ENCODE peak calls at places on chromosomes 7 and 10, in seven cellular contexts. One of them, this sample, is unnamed.

GRCh38 chr7:17660116-17660515 is 280.2 kb downstream of the SNX13 start:
- DNase-seq in stomach: no peak
- DNase-seq in NB4: no peak
- DNase-seq in right lobe of liver: no peak
- DNase-seq in fibroblast of lung: peak
- DNase-seq in IMR-90: peak
- DNase-seq in GM13977: no peak
- DNase-seq in this sample: no peak

GRCh38 chr10:42952931-42953683 is 123.8 kb upstream of the RET start:
- DNase-seq in stomach: peak
- DNase-seq in IMR-90: no peak
- DNase-seq in fibroblast of lung: no peak
- DNase-seq in NB4: no peak
- DNase-seq in GM13977: no peak
- DNase-seq in right lobe of liver: peak
- DNase-seq in this sample: no peak

GRCh38 chr10:94361161-94361794 is 1.5 kb downstream of the NOC3L start:
- DNase-seq in NB4: peak
- DNase-seq in GM13977: no peak
- DNase-seq in right lobe of liver: peak
- DNase-seq in stomach: peak
- DNase-seq in fibroblast of lung: peak
- DNase-seq in IMR-90: no peak
- DNase-seq in this sample: no peak

GRCh38 chr10:91294134-91294906 is 73.9 kb downstream of the PCGF5 start:
- DNase-seq in GM13977: no peak
- DNase-seq in NB4: no peak
- DNase-seq in right lobe of liver: no peak
- DNase-seq in IMR-90: no peak
- DNase-seq in stomach: no peak
- DNase-seq in fibroblast of lung: no peak
- DNase-seq in this sample: no peak

GRCh38 chr7:87934699-87935372 is 785 bp downstream of the ADAM22 start:
- DNase-seq in right lobe of liver: no peak
- DNase-seq in fibroblast of lung: peak
- DNase-seq in NB4: peak
- DNase-seq in stomach: no peak
- DNase-seq in IMR-90: no peak
- DNase-seq in GM13977: peak
- DNase-seq in this sample: peak

GRCh38 chr7:158308001-158308400 is 279.6 kb downstream of the PTPRN2 start:
- DNase-seq in NB4: no peak
- DNase-seq in right lobe of liver: no peak
- DNase-seq in IMR-90: no peak
- DNase-seq in GM13977: no peak
- DNase-seq in fibroblast of lung: no peak
- DNase-seq in stomach: no peak
- DNase-seq in this sample: no peak

GRCh38 chr7:149690688-149691446 is 82.5 kb downstream of the ZNF467 start:
- DNase-seq in NB4: peak
- DNase-seq in right lobe of liver: peak
- DNase-seq in stomach: no peak
- DNase-seq in GM13977: no peak
- DNase-seq in fibroblast of lung: peak
- DNase-seq in IMR-90: peak
- DNase-seq in this sample: no peak

GRCh38 chr7:39659356-39660013 is 36.1 kb downstream of the RALA start:
- DNase-seq in stomach: no peak
- DNase-seq in fibroblast of lung: no peak
- DNase-seq in IMR-90: peak
- DNase-seq in right lobe of liver: no peak
- DNase-seq in GM13977: no peak
- DNase-seq in NB4: no peak
- DNase-seq in this sample: no peak

GRCh38 chr7:128921866-128922440 is 11.4 kb upstream of the KCP start:
- DNase-seq in NB4: no peak
- DNase-seq in GM13977: no peak
- DNase-seq in right lobe of liver: no peak
- DNase-seq in stomach: no peak
- DNase-seq in fibroblast of lung: no peak
- DNase-seq in IMR-90: no peak
- DNase-seq in this sample: no peak

GRCh38 chr10:29304259-29305030 is 15.6 kb downstream of the LYZL1 start:
- DNase-seq in fibroblast of lung: peak
- DNase-seq in NB4: peak
- DNase-seq in IMR-90: peak
- DNase-seq in stomach: peak
- DNase-seq in GM13977: peak
- DNase-seq in right lobe of liver: peak
- DNase-seq in this sample: peak

GRCh38 chr10:132618158-132618924 is 80.8 kb downstream of the INPP5A start:
- DNase-seq in NB4: no peak
- DNase-seq in fibroblast of lung: peak
- DNase-seq in IMR-90: peak
- DNase-seq in stomach: no peak
- DNase-seq in right lobe of liver: no peak
- DNase-seq in GM13977: no peak
- DNase-seq in this sample: no peak

GRCh38 chr7:159020987-159021386 is 123.7 kb downstream of the VIPR2 start:
- DNase-seq in stomach: no peak
- DNase-seq in NB4: peak
- DNase-seq in right lobe of liver: no peak
- DNase-seq in GM13977: no peak
- DNase-seq in fibroblast of lung: no peak
- DNase-seq in IMR-90: no peak
- DNase-seq in this sample: no peak

GRCh38 chr7:712601-713457 is 13.7 kb upstream of the DNAAF5 start:
- DNase-seq in fibroblast of lung: no peak
- DNase-seq in NB4: no peak
- DNase-seq in IMR-90: no peak
- DNase-seq in GM13977: no peak
- DNase-seq in stomach: no peak
- DNase-seq in right lobe of liver: peak
- DNase-seq in this sample: no peak

GRCh38 chr10:91558473-91558872 is 74.4 kb downstream of the PPP1R3C start:
- DNase-seq in stomach: no peak
- DNase-seq in NB4: no peak
- DNase-seq in right lobe of liver: no peak
- DNase-seq in IMR-90: no peak
- DNase-seq in GM13977: no peak
- DNase-seq in fibroblast of lung: no peak
- DNase-seq in this sample: no peak

GRCh38 chr10:75592888-75593643 is 161.6 kb downstream of the LRMDA start:
- DNase-seq in IMR-90: no peak
- DNase-seq in NB4: no peak
- DNase-seq in fibroblast of lung: no peak
- DNase-seq in stomach: no peak
- DNase-seq in right lobe of liver: peak
- DNase-seq in GM13977: no peak
- DNase-seq in this sample: no peak

GRCh38 chr7:75971961-75972763 is 22.2 kb downstream of the TMEM120A start:
- DNase-seq in right lobe of liver: peak
- DNase-seq in stomach: no peak
- DNase-seq in NB4: peak
- DNase-seq in GM13977: no peak
- DNase-seq in IMR-90: no peak
- DNase-seq in fibroblast of lung: peak
- DNase-seq in this sample: no peak

GRCh38 chr7:24227068-24227467 is 56.9 kb upstream of the NPY start:
- DNase-seq in fibroblast of lung: no peak
- DNase-seq in GM13977: no peak
- DNase-seq in IMR-90: no peak
- DNase-seq in right lobe of liver: no peak
- DNase-seq in stomach: no peak
- DNase-seq in NB4: no peak
- DNase-seq in this sample: no peak

GRCh38 chr10:114335614-114336013 is 68.7 kb downstream of the AFAP1L2 start:
- DNase-seq in stomach: no peak
- DNase-seq in GM13977: no peak
- DNase-seq in IMR-90: no peak
- DNase-seq in right lobe of liver: no peak
- DNase-seq in NB4: no peak
- DNase-seq in fibroblast of lung: no peak
- DNase-seq in this sample: no peak

GRCh38 chr7:153682628-153683027 is 369.6 kb upstream of the DPP6 start:
- DNase-seq in stomach: no peak
- DNase-seq in IMR-90: no peak
- DNase-seq in right lobe of liver: no peak
- DNase-seq in NB4: peak
- DNase-seq in GM13977: no peak
- DNase-seq in fibroblast of lung: no peak
- DNase-seq in this sample: no peak

GRCh38 chr10:101227765-101228681 is 1.2 kb downstream of the LBX1 start:
- DNase-seq in NB4: no peak
- DNase-seq in fibroblast of lung: no peak
- DNase-seq in GM13977: no peak
- DNase-seq in IMR-90: no peak
- DNase-seq in right lobe of liver: no peak
- DNase-seq in stomach: no peak
- DNase-seq in this sample: no peak

GRCh38 chr10:6958723-6959122 is 378.6 kb upstream of the PRKCQ start:
- DNase-seq in stomach: no peak
- DNase-seq in GM13977: no peak
- DNase-seq in fibroblast of lung: no peak
- DNase-seq in right lobe of liver: no peak
- DNase-seq in IMR-90: no peak
- DNase-seq in NB4: no peak
- DNase-seq in this sample: no peak

GRCh38 chr10:96341219-96342182 is 17.3 kb downstream of the OPALIN start:
- DNase-seq in fibroblast of lung: no peak
- DNase-seq in stomach: no peak
- DNase-seq in IMR-90: no peak
- DNase-seq in GM13977: peak
- DNase-seq in right lobe of liver: no peak
- DNase-seq in NB4: no peak
- DNase-seq in this sample: no peak

GRCh38 chr10:132645630-132646442 is 108.2 kb downstream of the INPP5A start:
- DNase-seq in NB4: no peak
- DNase-seq in stomach: no peak
- DNase-seq in GM13977: no peak
- DNase-seq in fibroblast of lung: no peak
- DNase-seq in right lobe of liver: peak
- DNase-seq in IMR-90: no peak
- DNase-seq in this sample: no peak

GRCh38 chr10:92970301-92971070 is 90.1 kb upstream of the CYP26C1 start:
- DNase-seq in IMR-90: peak
- DNase-seq in right lobe of liver: no peak
- DNase-seq in stomach: no peak
- DNase-seq in fibroblast of lung: peak
- DNase-seq in NB4: no peak
- DNase-seq in GM13977: no peak
- DNase-seq in this sample: no peak
- TF ChIP-seq CTCF in IMR-90: no peak
- TF ChIP-seq CTCF in right lobe of liver: no peak
- TF ChIP-seq CTCF in stomach: no peak
- TF ChIP-seq CTCF in fibroblast of lung: no peak
- TF ChIP-seq CTCF in NB4: no peak
- TF ChIP-seq CTCF in GM13977: no peak
- TF ChIP-seq CTCF in this sample: no peak

GRCh38 chr7:78924581-78924980 is 528.9 kb downstream of the MAGI2 start:
- DNase-seq in NB4: peak
- DNase-seq in fibroblast of lung: peak
- DNase-seq in GM13977: no peak
- DNase-seq in stomach: no peak
- DNase-seq in IMR-90: peak
- DNase-seq in right lobe of liver: no peak
- DNase-seq in this sample: no peak
- TF ChIP-seq CTCF in NB4: peak
- TF ChIP-seq CTCF in fibroblast of lung: peak
- TF ChIP-seq CTCF in GM13977: peak
- TF ChIP-seq CTCF in stomach: no peak
- TF ChIP-seq CTCF in IMR-90: peak
- TF ChIP-seq CTCF in right lobe of liver: no peak
- TF ChIP-seq CTCF in this sample: no peak

DNA sequence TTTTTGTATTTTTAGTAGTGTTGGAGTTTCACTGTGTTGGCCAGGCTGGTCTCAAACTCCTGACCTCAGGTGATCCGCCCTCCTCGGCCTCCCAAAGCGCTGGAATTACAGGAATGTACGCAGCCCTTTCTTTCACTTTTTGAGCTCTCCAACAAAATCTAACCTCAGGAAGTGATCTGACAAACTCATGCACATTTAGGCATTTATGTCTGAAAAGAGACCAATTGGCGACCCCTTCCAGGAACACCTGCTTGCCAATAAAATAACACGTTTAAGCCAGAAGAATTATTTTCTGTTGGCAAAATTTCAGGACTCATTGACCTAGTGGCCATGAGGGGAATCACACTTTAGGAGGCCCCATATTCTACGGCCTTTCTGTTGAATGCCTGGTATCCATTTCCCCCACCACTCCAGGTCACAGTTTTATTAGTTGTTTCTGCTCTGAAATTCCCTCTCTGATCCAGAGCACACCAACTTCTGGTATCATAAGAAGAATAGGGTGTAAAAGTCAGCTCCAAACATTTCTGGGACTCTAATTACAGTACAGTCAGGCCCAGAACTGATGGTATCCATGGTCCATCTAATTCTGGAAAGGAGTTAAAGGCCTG is 65.8 kb upstream of the FRMD4A start:
- DNase-seq in IMR-90: no peak
- DNase-seq in GM13977: no peak
- DNase-seq in NB4: no peak
- DNase-seq in fibroblast of lung: no peak
- DNase-seq in stomach: no peak
- DNase-seq in right lobe of liver: no peak
- DNase-seq in this sample: no peak
- TF ChIP-seq CTCF in IMR-90: peak
- TF ChIP-seq CTCF in GM13977: peak
- TF ChIP-seq CTCF in NB4: peak
- TF ChIP-seq CTCF in fibroblast of lung: peak
- TF ChIP-seq CTCF in stomach: no peak
- TF ChIP-seq CTCF in right lobe of liver: peak
- TF ChIP-seq CTCF in this sample: no peak

DNA sequence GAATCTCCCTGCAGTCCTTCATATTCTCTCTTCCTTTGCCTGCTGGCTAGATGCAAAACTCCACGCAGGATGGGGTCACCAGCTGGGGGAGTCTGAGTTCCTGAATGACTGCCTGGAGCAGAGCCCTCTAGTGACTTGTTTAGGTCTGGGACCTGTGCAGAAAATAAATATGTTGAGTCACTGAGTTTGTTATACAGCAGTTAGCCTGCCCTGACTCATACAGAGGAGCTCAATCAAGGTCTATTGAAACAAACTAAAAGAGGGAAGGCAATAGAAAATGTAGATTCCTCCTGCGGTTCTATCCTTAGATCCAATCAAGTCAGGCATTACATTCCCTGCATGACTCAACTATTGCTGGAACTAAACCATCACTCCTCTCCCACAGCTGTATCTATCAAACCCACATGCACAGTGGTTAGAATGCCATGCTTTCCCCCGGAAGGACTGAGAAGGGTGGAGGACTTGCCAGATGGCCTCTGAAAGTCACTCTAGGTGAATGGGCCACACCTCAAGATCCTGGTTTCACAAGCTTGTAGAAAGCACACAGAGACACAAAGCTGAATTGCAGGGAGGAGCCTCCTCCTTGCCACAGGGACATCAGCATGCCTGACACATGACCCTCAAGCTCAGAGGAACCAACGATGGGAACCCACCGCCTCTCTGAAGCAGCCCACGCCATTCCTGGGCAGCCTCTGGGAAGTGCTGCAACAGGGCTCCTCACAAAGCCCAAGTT is 73.9 kb downstream of the SH3PXD2A start:
- DNase-seq in stomach: no peak
- DNase-seq in IMR-90: peak
- DNase-seq in right lobe of liver: no peak
- DNase-seq in fibroblast of lung: peak
- DNase-seq in NB4: peak
- DNase-seq in GM13977: no peak
- DNase-seq in this sample: no peak
- TF ChIP-seq CTCF in stomach: no peak
- TF ChIP-seq CTCF in IMR-90: peak
- TF ChIP-seq CTCF in right lobe of liver: no peak
- TF ChIP-seq CTCF in fibroblast of lung: peak
- TF ChIP-seq CTCF in NB4: peak
- TF ChIP-seq CTCF in GM13977: peak
- TF ChIP-seq CTCF in this sample: no peak